ENCODE peak calls at places on chromosomes 11 and 22, in ten cellular contexts. A is IMR-90, J is thoracic aorta, O is mucosa of descending colon, H is vagina, S is fibroblast of the aortic adventitia, P is tibial nerve, M is colonic mucosa, L is endothelial cell, F is brain microvascular endothelial cell. W is an unnamed sample.

GRCh38 chr11:115676768-115677167 is 172.6 kb upstream of the CADM1 start:
- DNase-seq in A (peak; percentile 81), J (no peak), S (no peak), F (peak; percentile 7), O (no peak), M (no peak), H (no peak), L (no peak), P (no peak), W (no peak)

GRCh38 chr11:69509846-69510390 is 28.5 kb downstream of the LINC01488 start:
- DNase-seq in O (no peak), P (no peak), A (no peak), H (no peak), J (no peak), F (no peak), S (no peak), M (no peak), L (no peak), W (no peak)

GRCh38 chr11:45180158-45180887 is 33.9 kb downstream of the PRDM11 start:
- DNase-seq in H (no peak), P (no peak), S (no peak), F (no peak), M (peak; percentile 70), A (no peak), O (peak; percentile 76), L (peak; percentile 49), J (no peak), W (no peak)

GRCh38 chr22:44128961-44129613 is 51.6 kb upstream of the PARVG start:
- DNase-seq in O (no peak), S (no peak), F (no peak), L (no peak), P (no peak), J (no peak), H (no peak), M (no peak), A (no peak), W (no peak)

GRCh38 chr11:2223153-2223794 is 47.1 kb downstream of the ASCL2 start:
- DNase-seq in H (no peak), L (no peak), O (no peak), F (no peak), P (no peak), M (no peak), S (no peak), A (no peak), J (no peak), W (no peak)

GRCh38 chr11:77244277-77245014 is 57.0 kb downstream of the GDPD4 start:
- DNase-seq in H (no peak), F (peak; percentile 36), A (peak; percentile 85), J (no peak), P (no peak), L (no peak), S (peak; percentile 90), O (no peak), M (no peak), W (peak; percentile 82)

GRCh38 chr11:111918390-111919256 is at the start of gene C11orf52:
- DNase-seq in H (no peak), A (peak; percentile 57), P (no peak), F (no peak), L (peak; percentile 55), M (peak; percentile 87), O (peak; percentile 78), S (no peak), J (no peak), W (no peak)

GRCh38 chr22:20422965-20423635 is 14.5 kb downstream of the SCARF2 start:
- DNase-seq in M (peak; percentile 18), J (no peak), A (no peak), L (no peak), F (no peak), H (no peak), O (no peak), S (peak; percentile 40), P (no peak), W (no peak)

GRCh38 chr11:2929511-2929879 is 275 bp upstream of the PHLDA2 start:
- DNase-seq in O (peak; percentile 89), L (no peak), S (peak; percentile 60), H (no peak), F (peak; percentile 56), J (peak; percentile 36), M (peak; percentile 85), A (peak; percentile 72), P (no peak), W (peak; percentile 70)

GRCh38 chr11:126716456-126717083 is 284.0 kb downstream of the KIRREL3 start:
- DNase-seq in F (peak; percentile 36), L (peak; percentile 76), A (peak; percentile 43), S (peak; percentile 31), H (no peak), J (no peak), P (no peak), M (peak; percentile 51), O (no peak), W (peak; percentile 42)

GRCh38 chr11:58622344-58622743 is at the start of gene CNTF:
- DNase-seq in A (peak; percentile 13), F (peak; percentile 32), S (no peak), J (no peak), P (no peak), O (no peak), L (no peak), H (no peak), M (no peak), W (peak; percentile 3)

GRCh38 chr11:35598254-35599125 is 19.8 kb upstream of the FJX1 start:
- DNase-seq in M (no peak), J (no peak), A (peak; percentile 88), O (no peak), H (no peak), L (no peak), S (no peak), F (no peak), P (no peak), W (no peak)

GRCh38 chr11:69355959-69356702 is 62.2 kb downstream of the MYEOV start:
- DNase-seq in H (peak; percentile 40), O (no peak), S (no peak), P (no peak), A (no peak), F (no peak), M (peak; percentile 7), J (no peak), L (no peak), W (no peak)

GRCh38 chr11:78768345-78768744 is 193.7 kb upstream of the NARS2 start:
- DNase-seq in O (no peak), J (no peak), M (no peak), L (no peak), A (no peak), P (no peak), F (no peak), S (no peak), H (no peak), W (no peak)

GRCh38 chr11:132992838-132993680 is 539.2 kb downstream of the OPCML start:
- DNase-seq in F (peak; percentile 14), O (no peak), S (no peak), P (no peak), L (peak; percentile 19), H (no peak), M (no peak), J (no peak), A (peak; percentile 4), W (no peak)

GRCh38 chr11:74989269-74989655 is 529 bp downstream of the NEU3 start:
- DNase-seq in L (no peak), J (no peak), P (no peak), S (peak; percentile 26), M (peak; percentile 20), F (peak; percentile 2), O (no peak), A (peak; percentile 10), H (no peak), W (no peak)

DNA sequence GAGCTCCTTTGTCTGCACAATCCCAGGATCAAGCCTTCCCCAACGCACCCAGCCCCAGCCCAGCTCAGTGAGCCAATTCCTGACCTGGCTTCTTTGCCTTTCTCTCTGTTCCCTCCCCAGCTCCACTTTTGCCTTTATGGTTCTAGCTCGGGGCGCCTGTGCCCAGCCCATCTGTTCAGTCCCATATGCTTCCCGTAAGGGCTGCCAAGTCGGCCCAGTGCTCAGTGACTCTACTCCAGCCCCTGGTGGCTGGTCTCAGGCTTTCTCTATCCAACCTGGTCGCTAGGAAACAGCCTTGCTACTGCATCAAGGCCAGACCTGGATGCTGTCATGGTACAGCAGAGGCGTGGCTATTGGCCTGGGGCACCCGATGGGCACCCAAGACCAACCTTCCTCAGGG is 178.1 kb downstream of the DSCAML1 start:
- DNase-seq in F (no peak), L (peak; percentile 14), P (no peak), S (no peak), O (no peak), J (no peak), A (no peak), M (no peak), H (no peak), W (no peak)
- TF ChIP-seq CTCF in F (no peak), L (peak; percentile 24), P (no peak), S (no peak), O (no peak), J (no peak), A (no peak), M (no peak), H (no peak), W (no peak)

GRCh38 chr22:46741974-46742519 is 4.0 kb upstream of the CERK start:
- DNase-seq in P (no peak), H (no peak), O (no peak), F (no peak), J (no peak), S (no peak), L (no peak), M (no peak), A (no peak), W (no peak)
- TF ChIP-seq CTCF in P (no peak), H (no peak), O (no peak), F (no peak), J (no peak), S (no peak), L (no peak), M (no peak), A (no peak), W (no peak)

DNA sequence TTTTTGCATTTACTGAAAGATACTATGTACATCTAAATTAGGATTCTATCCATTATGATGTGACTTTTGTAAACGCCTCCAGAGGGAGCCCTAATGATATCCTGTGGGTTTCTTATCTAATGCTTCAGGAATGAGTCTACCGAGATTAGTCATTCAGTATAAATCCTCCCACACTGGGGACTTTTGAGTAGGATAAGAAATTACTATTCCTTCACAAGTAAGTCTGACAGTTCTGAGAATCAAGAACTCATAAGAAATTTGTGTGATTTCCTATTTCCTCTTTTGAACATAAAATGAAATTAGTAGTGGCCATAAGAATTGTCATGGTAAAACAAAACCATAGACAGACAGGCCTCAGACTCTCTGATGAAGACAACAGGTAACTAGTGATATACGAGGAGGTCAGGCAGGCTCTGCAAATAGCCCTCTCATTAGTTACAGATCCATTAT is 10.0 kb upstream of the OR5M1 start:
- DNase-seq in F (peak; percentile 39), H (no peak), S (peak; percentile 42), M (peak; percentile 27), A (peak; percentile 34), O (no peak), L (peak; percentile 24), P (no peak), J (no peak), W (peak; percentile 67)
- TF ChIP-seq CTCF in F (no peak), H (no peak), S (peak; percentile 17), M (peak; percentile 42), A (peak; percentile 58), O (no peak), L (no peak), P (no peak), J (peak; percentile 31), W (peak; percentile 41)

DNA sequence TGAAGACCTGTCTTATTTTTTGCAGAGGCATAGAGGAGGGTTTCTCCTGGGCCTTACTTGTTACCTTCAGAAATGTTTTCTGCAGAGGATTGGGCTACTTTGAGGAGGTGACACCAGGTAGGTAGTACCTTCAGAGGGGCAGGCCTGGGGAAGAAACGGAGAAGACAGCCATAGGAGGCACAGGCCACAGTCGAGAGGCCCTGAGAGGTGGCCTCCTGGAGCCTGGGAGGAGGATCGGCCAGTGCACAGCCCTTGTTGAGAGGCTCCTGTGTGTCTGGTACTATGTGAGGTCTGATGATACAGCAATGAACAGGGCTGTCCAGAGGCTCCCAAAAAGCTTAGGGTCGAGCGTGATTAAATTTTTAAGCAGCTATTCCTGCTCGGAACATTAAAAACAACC is 11.5 kb downstream of the GTPBP1 start:
- DNase-seq in L (no peak), J (no peak), H (no peak), F (no peak), O (no peak), S (no peak), A (no peak), P (no peak), M (no peak), W (no peak)
- TF ChIP-seq CTCF in L (no peak), J (no peak), H (no peak), F (no peak), O (no peak), S (no peak), A (no peak), P (no peak), M (no peak), W (no peak)

W was measured in fibroblast of mammary gland.